ENCODE peak calls at places on chromosome 15, in ten cellular contexts. Q is HuH-7, F is NCI-H1092, W is type B pancreatic cell, M is amniotic epithelial cell, C is AG20443, U is sigmoid colon, D is ELR, J is iris pigment epithelial cell, G is cardiac fibroblast. Y is an unnamed sample.

GRCh38 chr15:100049483-100049882 is 292.3 kb downstream of the ADAMTS17 start:
- DNase-seq in Q (no peak), F (no peak), W (no peak), M (no peak), C (no peak), U (no peak), D (no peak), J (no peak), G (no peak), Y (no peak)

GRCh38 chr15:96333194-96334016 is 2.9 kb downstream of the NR2F2 start:
- DNase-seq in Q (peak), F (peak), W (no peak), M (no peak), C (peak), U (peak), D (peak), J (peak), G (peak), Y (no peak)

GRCh38 chr15:76012021-76012551 is at the start of gene NRG4:
- DNase-seq in Q (peak), F (no peak), W (no peak), M (peak), C (no peak), U (no peak), D (peak), J (peak), G (peak), Y (no peak)

GRCh38 chr15:76059320-76060097 is at the start of gene TMEM266:
- DNase-seq in Q (peak), F (peak), W (peak), M (peak), C (peak), U (no peak), D (peak), J (peak), G (no peak), Y (no peak)

GRCh38 chr15:44738340-44738984 is 2.1 kb downstream of the TRIM69 start:
- DNase-seq in Q (peak), F (peak), W (no peak), M (peak), C (peak), U (no peak), D (peak), J (peak), G (peak), Y (no peak)

GRCh38 chr15:79170256-79170664 is 79.7 kb upstream of the RASGRF1 start:
- DNase-seq in Q (no peak), F (no peak), W (peak), M (no peak), C (peak), U (no peak), D (peak), J (peak), G (peak), Y (no peak)

GRCh38 chr15:36953346-36953745 is 147.0 kb downstream of the MEIS2 start:
- DNase-seq in Q (no peak), F (no peak), W (no peak), M (no peak), C (no peak), U (no peak), D (no peak), J (no peak), G (no peak), Y (no peak)

GRCh38 chr15:64009798-64010241 is 36.5 kb downstream of the DAPK2 start:
- DNase-seq in Q (no peak), F (no peak), W (no peak), M (no peak), C (peak), U (no peak), D (peak), J (peak), G (peak), Y (no peak)

GRCh38 chr15:35966781-35967180 is 420.8 kb upstream of the DPH6 start:
- DNase-seq in Q (no peak), F (no peak), W (no peak), M (no peak), C (no peak), U (no peak), D (no peak), J (no peak), G (no peak), Y (no peak)

GRCh38 chr15:86650084-86650483 is 570.4 kb downstream of the AGBL1 start:
- DNase-seq in Q (no peak), F (no peak), W (no peak), M (no peak), C (no peak), U (no peak), D (peak), J (no peak), G (no peak), Y (no peak)

GRCh38 chr15:75362642-75363249 is 5.7 kb downstream of the MAN2C1 start:
- DNase-seq in Q (no peak), F (no peak), W (peak), M (no peak), C (no peak), U (no peak), D (no peak), J (no peak), G (no peak), Y (no peak)

GRCh38 chr15:33194237-33194636 is 277 bp downstream of the FMN1 start:
- DNase-seq in Q (no peak), F (no peak), W (no peak), M (peak), C (peak), U (peak), D (no peak), J (no peak), G (no peak), Y (no peak)

GRCh38 chr15:59138243-59138642 is 33.3 kb downstream of the CCNB2 start:
- DNase-seq in Q (peak), F (no peak), W (no peak), M (peak), C (peak), U (no peak), D (peak), J (peak), G (peak), Y (no peak)

GRCh38 chr15:78207110-78207458 is 27.3 kb downstream of the ACSBG1 start:
- DNase-seq in Q (no peak), F (no peak), W (peak), M (no peak), C (no peak), U (no peak), D (no peak), J (no peak), G (no peak), Y (no peak)

GRCh38 chr15:43483306-43484128 is 9.4 kb downstream of the TP53BP1 start:
- DNase-seq in Q (no peak), F (no peak), W (no peak), M (peak), C (peak), U (no peak), D (peak), J (peak), G (peak), Y (no peak)

GRCh38 chr15:40281057-40281850 is 1.6 kb downstream of the ANKRD63 start:
- DNase-seq in Q (no peak), F (no peak), W (no peak), M (no peak), C (no peak), U (no peak), D (no peak), J (no peak), G (no peak), Y (no peak)

GRCh38 chr15:34336947-34337556 is 529 bp downstream of the SLC12A6 start:
- DNase-seq in Q (no peak), F (no peak), W (no peak), M (no peak), C (peak), U (peak), D (peak), J (no peak), G (no peak), Y (no peak)

GRCh38 chr15:78168591-78168990 is 19.4 kb downstream of the IDH3A start:
- DNase-seq in Q (no peak), F (no peak), W (no peak), M (no peak), C (no peak), U (no peak), D (no peak), J (no peak), G (no peak), Y (no peak)

GRCh38 chr15:48250640-48251076 is 44.6 kb downstream of the SLC12A1 start:
- DNase-seq in Q (peak), F (peak), W (no peak), M (peak), C (peak), U (no peak), D (peak), J (peak), G (peak), Y (peak)

GRCh38 chr15:38531509-38531908 is 33.1 kb downstream of the RASGRP1 start:
- DNase-seq in Q (no peak), F (no peak), W (no peak), M (peak), C (peak), U (no peak), D (peak), J (peak), G (peak), Y (no peak)

GRCh38 chr15:78024141-78024567 is 53.4 kb downstream of the TBC1D2B start:
- DNase-seq in Q (no peak), F (no peak), W (no peak), M (no peak), C (peak), U (peak), D (no peak), J (no peak), G (no peak), Y (no peak)

GRCh38 chr15:33148129-33148850 is 46.2 kb downstream of the FMN1 start:
- DNase-seq in Q (no peak), F (no peak), W (no peak), M (no peak), C (no peak), U (no peak), D (no peak), J (no peak), G (no peak), Y (no peak)

GRCh38 chr15:63234479-63234878 is 42.9 kb upstream of the APH1B start:
- DNase-seq in Q (no peak), F (no peak), W (no peak), M (peak), C (peak), U (peak), D (peak), J (peak), G (peak), Y (no peak)

GRCh38 chr15:98421419-98422085 is 226.8 kb upstream of the IGF1R start:
- DNase-seq in Q (peak), F (no peak), W (peak), M (peak), C (peak), U (peak), D (peak), J (peak), G (peak), Y (no peak)

GRCh38 chr15:47718474-47719440 is 1.5 kb downstream of the SEMA6D start:
- DNase-seq in Q (no peak), F (no peak), W (no peak), M (no peak), C (peak), U (no peak), D (peak), J (no peak), G (peak), Y (no peak)

GRCh38 chr15:41658689-41659088 is 1.5 kb upstream of the MGA start:
- DNase-seq in Q (no peak), F (no peak), W (no peak), M (no peak), C (no peak), U (no peak), D (no peak), J (no peak), G (no peak), Y (no peak)

GRCh38 chr15:82538961-82539689 is 1.1 kb downstream of the RPS17 start:
- DNase-seq in Q (no peak), F (no peak), W (no peak), M (peak), C (no peak), U (no peak), D (peak), J (peak), G (peak), Y (no peak)

GRCh38 chr15:40398413-40398873 is 7.2 kb upstream of the IVD start:
- DNase-seq in Q (no peak), F (no peak), W (no peak), M (no peak), C (no peak), U (no peak), D (no peak), J (no peak), G (no peak), Y (no peak)

GRCh38 chr15:82714026-82714425 is 4.4 kb upstream of the AP3B2 start:
- DNase-seq in Q (no peak), F (no peak), W (no peak), M (no peak), C (no peak), U (no peak), D (no peak), J (no peak), G (no peak), Y (no peak)

GRCh38 chr15:59925123-59925522 is 79.0 kb upstream of the FOXB1 start:
- DNase-seq in Q (no peak), F (no peak), W (no peak), M (no peak), C (no peak), U (no peak), D (no peak), J (no peak), G (no peak), Y (no peak)

GRCh38 chr15:45573961-45574629 is 13.1 kb upstream of the BLOC1S6 start:
- DNase-seq in Q (no peak), F (no peak), W (peak), M (peak), C (no peak), U (no peak), D (peak), J (no peak), G (peak), Y (no peak)

GRCh38 chr15:25705430-25706115 is 157.6 kb downstream of the ATP10A start:
- DNase-seq in Q (no peak), F (no peak), W (no peak), M (no peak), C (no peak), U (peak), D (no peak), J (no peak), G (no peak), Y (no peak)

GRCh38 chr15:86570738-86571137 is 491.1 kb downstream of the AGBL1 start:
- DNase-seq in Q (no peak), F (no peak), W (no peak), M (no peak), C (no peak), U (no peak), D (no peak), J (no peak), G (no peak), Y (no peak)

GRCh38 chr15:85976986-85977385 is 102.7 kb upstream of the AGBL1 start:
- DNase-seq in Q (no peak), F (no peak), W (no peak), M (no peak), C (no peak), U (no peak), D (peak), J (peak), G (peak), Y (no peak)

Y was measured in HFF-Myc.